ENCODE peak calls at places on chromosomes 13 and 19, in five cellular contexts. M is left ventricle myocardium inferior, J is endodermal cell, Z is stomach, Q is body of pancreas. B is an unnamed sample.

GRCh38 chr19:6611441-6611852 is 20.5 kb upstream of the CD70 start:
- DNase-seq in Z (no peak), M (no peak), Q (no peak), J (no peak), B (no peak)

GRCh38 chr13:51902776-51903175 is 41.0 kb downstream of the CCDC70 start:
- DNase-seq in Q (no peak), J (no peak), M (no peak), Z (no peak), B (no peak)

GRCh38 chr19:41174297-41174928 is 18.6 kb upstream of the CYP2S1 start:
- DNase-seq in Q (no peak), M (no peak), J (peak; percentile 15), Z (peak; percentile 55), B (no peak)

GRCh38 chr19:58575183-58576041 is 2.3 kb upstream of the MZF1 start:
- DNase-seq in Z (peak; percentile 87), J (peak; percentile 95), Q (peak; percentile 91), M (peak; percentile 92), B (peak; percentile 96)

GRCh38 chr13:25227690-25228089 is 55.6 kb upstream of the AMER2 start:
- DNase-seq in J (no peak), Z (no peak), M (no peak), Q (no peak), B (no peak)

GRCh38 chr19:7112675-7113074 is 43.2 kb downstream of the ZNF557 start:
- DNase-seq in M (no peak), Q (no peak), Z (no peak), J (no peak), B (no peak)

GRCh38 chr13:113581871-113582270 is 2.7 kb upstream of the TFDP1 start:
- DNase-seq in Z (peak; percentile 2), J (peak; percentile 28), Q (no peak), M (no peak), B (peak; percentile 3)

GRCh38 chr19:48553676-48554384 is 1.9 kb downstream of the SULT2B1 start:
- DNase-seq in J (peak; percentile 84), Z (peak; percentile 45), M (no peak), Q (peak; percentile 52), B (peak; percentile 86)

GRCh38 chr13:104592127-104592526 is 1525.9 kb upstream of the SLC10A2 start:
- DNase-seq in Z (no peak), J (no peak), M (no peak), Q (no peak), B (no peak)

DNA sequence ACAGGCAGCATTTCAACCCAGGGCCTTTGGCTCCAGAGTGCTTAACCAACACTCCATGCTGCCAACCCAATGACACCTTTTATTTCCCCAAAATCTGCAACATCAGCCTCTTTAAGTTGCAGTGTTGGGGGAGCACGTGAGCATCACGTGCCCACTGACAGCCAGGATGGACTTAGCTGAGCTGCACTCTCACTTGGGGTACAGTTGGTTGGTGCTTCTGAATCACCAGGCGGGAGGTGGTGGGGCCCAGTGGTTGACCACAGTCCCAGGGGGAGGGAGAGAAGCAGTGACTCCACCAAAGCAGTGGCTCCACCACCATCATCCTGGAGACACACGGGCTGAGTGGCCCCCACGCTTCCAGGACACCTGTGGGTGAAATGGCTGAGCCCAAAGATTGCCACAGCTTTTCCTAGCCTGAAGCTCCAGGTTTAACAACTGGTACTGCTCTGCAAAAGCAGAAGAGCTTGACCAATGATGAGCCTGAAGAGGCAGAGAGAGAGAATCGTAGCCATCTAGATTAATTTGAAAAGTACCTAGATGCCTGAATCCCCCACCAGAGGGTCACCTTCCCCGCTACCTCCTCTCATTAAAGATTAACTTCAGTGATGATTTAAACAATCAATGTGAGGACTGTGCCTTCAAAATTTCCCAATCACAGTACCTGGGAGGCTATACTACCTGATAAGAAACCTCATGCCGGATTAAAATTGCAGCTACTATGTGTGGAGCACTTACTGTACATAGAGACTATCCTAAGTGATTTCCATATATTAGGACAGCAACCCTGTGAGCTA is 193.8 kb downstream of the FOXO1 start:
- DNase-seq in J (no peak), M (no peak), Z (no peak), Q (no peak), B (no peak)
- TF ChIP-seq CTCF in J (peak; percentile 38), M (no peak), Z (no peak), Q (no peak), B (no peak)

DNA sequence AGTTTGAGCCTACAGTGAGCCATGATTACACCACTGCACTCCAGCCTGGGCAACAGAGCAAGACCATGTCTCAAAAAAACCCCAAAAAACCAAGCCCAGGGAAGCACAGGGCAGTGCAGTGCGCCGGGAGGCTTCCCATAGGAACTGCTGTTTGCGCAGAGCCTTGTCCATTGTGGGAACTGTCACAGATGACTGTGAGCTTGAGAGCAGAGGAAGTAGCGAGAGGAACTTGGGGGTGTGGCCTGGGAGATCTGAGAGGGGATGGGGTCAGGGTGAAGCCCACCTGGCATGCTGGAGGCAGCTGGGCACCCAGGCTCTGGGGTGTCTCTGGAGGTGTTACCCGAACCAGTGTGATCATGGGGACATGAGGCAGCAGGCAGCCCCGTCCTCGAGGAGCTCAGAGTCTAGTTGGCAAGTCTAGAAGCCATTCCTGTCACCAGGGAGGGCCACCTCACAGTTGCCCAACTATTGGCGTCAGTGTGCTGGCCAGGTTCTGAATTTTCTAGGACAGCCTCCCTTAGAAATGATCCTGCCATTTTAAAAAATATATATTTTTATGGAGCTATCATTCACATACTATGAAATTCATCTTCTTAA is 10.4 kb downstream of the KDM4B start:
- DNase-seq in Z (no peak), M (no peak), Q (peak; percentile 55), J (no peak), B (no peak)
- H3K4me1 ChIP-seq in Z (peaks cover 86% of the 10 kb centered on the region), M (peaks cover 82% of the 10 kb centered on the region), Q (peaks cover 62% of the 10 kb centered on the region), J (no peaks in the 10 kb centered on the region), B (peaks cover 56% of the 10 kb centered on the region)

GRCh38 chr13:48731957-48732569 is 78.3 kb downstream of the CYSLTR2 start:
- DNase-seq in M (peak; percentile 39), Z (peak; percentile 50), J (peak; percentile 89), Q (peak; percentile 69), B (peak; percentile 47)
- TF ChIP-seq CTCF in M (peak; percentile 67), Z (peak; percentile 45), J (peak; percentile 95), Q (peak; percentile 58), B (peak; percentile 63)

GRCh38 chr13:98480915-98481510 is 95.9 kb downstream of the STK24 start:
- DNase-seq in Q (peak; percentile 63), Z (no peak), J (no peak), M (peak; percentile 60), B (no peak)
- H3K4me1 ChIP-seq in Q (peaks cover 70% of the 10 kb centered on the region), Z (peaks cover 81% of the 10 kb centered on the region), J (peaks cover 28% of the 10 kb centered on the region), M (peaks cover 98% of the 10 kb centered on the region), B (peaks cover 36% of the 10 kb centered on the region)